ENCODE peak calls at places on chromosomes 16 and 17, in nine cellular contexts. One of them, this sample, is unnamed.

GRCh38 chr16:10931977-10932632 is 10.2 kb downstream of the DEXI start:
- DNase-seq in WERI-Rb-1: no peak
- DNase-seq in PC-3: no peak
- DNase-seq in CD4-positive, alpha-beta T cell: no peak
- DNase-seq in upper lobe of right lung: peak
- DNase-seq in psoas muscle: no peak
- DNase-seq in spleen: no peak
- DNase-seq in neural progenitor cell: no peak
- DNase-seq in uterus: no peak
- DNase-seq in this sample: no peak

GRCh38 chr16:31664683-31665482 is 137.2 kb downstream of the AHSP start:
- DNase-seq in WERI-Rb-1: no peak
- DNase-seq in PC-3: peak
- DNase-seq in CD4-positive, alpha-beta T cell: no peak
- DNase-seq in upper lobe of right lung: no peak
- DNase-seq in psoas muscle: no peak
- DNase-seq in spleen: no peak
- DNase-seq in neural progenitor cell: no peak
- DNase-seq in uterus: no peak
- DNase-seq in this sample: no peak

GRCh38 chr17:28030386-28030785 is 12.1 kb upstream of the NLK start:
- DNase-seq in WERI-Rb-1: no peak
- DNase-seq in PC-3: no peak
- DNase-seq in CD4-positive, alpha-beta T cell: no peak
- DNase-seq in upper lobe of right lung: no peak
- DNase-seq in psoas muscle: no peak
- DNase-seq in spleen: no peak
- DNase-seq in neural progenitor cell: no peak
- DNase-seq in uterus: no peak
- DNase-seq in this sample: no peak

GRCh38 chr16:87561200-87562105 is 40.9 kb upstream of the JPH3 start:
- DNase-seq in WERI-Rb-1: no peak
- DNase-seq in PC-3: no peak
- DNase-seq in CD4-positive, alpha-beta T cell: no peak
- DNase-seq in upper lobe of right lung: no peak
- DNase-seq in psoas muscle: no peak
- DNase-seq in spleen: no peak
- DNase-seq in neural progenitor cell: no peak
- DNase-seq in uterus: no peak
- DNase-seq in this sample: no peak

GRCh38 chr17:19447085-19447583 is 36.1 kb downstream of the RNF112 start:
- DNase-seq in WERI-Rb-1: peak
- DNase-seq in PC-3: peak
- DNase-seq in CD4-positive, alpha-beta T cell: peak
- DNase-seq in upper lobe of right lung: no peak
- DNase-seq in psoas muscle: no peak
- DNase-seq in spleen: no peak
- DNase-seq in neural progenitor cell: peak
- DNase-seq in uterus: peak
- DNase-seq in this sample: peak

GRCh38 chr16:31460582-31461002 is 1.3 kb downstream of the ARMC5 start:
- DNase-seq in WERI-Rb-1: no peak
- DNase-seq in PC-3: peak
- DNase-seq in CD4-positive, alpha-beta T cell: no peak
- DNase-seq in upper lobe of right lung: peak
- DNase-seq in psoas muscle: peak
- DNase-seq in spleen: peak
- DNase-seq in neural progenitor cell: peak
- DNase-seq in uterus: no peak
- DNase-seq in this sample: no peak

GRCh38 chr16:88200896-88201185 is 181.9 kb upstream of the ZNF469 start:
- DNase-seq in WERI-Rb-1: no peak
- DNase-seq in PC-3: no peak
- DNase-seq in CD4-positive, alpha-beta T cell: no peak
- DNase-seq in upper lobe of right lung: peak
- DNase-seq in psoas muscle: no peak
- DNase-seq in spleen: no peak
- DNase-seq in neural progenitor cell: no peak
- DNase-seq in uterus: no peak
- DNase-seq in this sample: no peak

GRCh38 chr17:79837888-79838540 is 1.2 kb downstream of the CBX4 start:
- DNase-seq in WERI-Rb-1: no peak
- DNase-seq in PC-3: no peak
- DNase-seq in CD4-positive, alpha-beta T cell: peak
- DNase-seq in upper lobe of right lung: no peak
- DNase-seq in psoas muscle: no peak
- DNase-seq in spleen: peak
- DNase-seq in neural progenitor cell: peak
- DNase-seq in uterus: no peak
- DNase-seq in this sample: no peak

GRCh38 chr16:69114346-69114975 is 9.0 kb downstream of the HAS3 start:
- DNase-seq in WERI-Rb-1: no peak
- DNase-seq in PC-3: no peak
- DNase-seq in CD4-positive, alpha-beta T cell: no peak
- DNase-seq in upper lobe of right lung: peak
- DNase-seq in psoas muscle: no peak
- DNase-seq in spleen: peak
- DNase-seq in neural progenitor cell: no peak
- DNase-seq in uterus: no peak
- DNase-seq in this sample: no peak

DNA sequence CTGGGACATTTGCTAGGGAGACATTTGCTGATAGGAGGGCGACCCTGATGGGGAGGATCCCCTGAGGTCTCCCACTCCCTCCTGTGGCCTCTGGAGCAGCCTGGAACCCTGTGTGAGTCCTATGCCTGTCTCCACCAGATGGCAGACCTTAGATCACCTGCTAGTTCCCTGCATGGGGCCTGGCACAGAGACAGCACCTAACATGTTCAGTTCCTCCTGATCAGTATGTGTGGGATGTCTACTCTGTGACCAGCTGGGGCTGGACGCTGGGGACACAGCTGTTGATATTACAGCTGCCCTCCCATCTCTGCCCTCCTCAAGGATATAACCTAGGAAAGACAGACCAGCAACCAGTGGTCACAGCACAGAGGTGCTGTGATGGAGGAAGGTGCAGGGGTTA is 1.1 kb upstream of the ADCY7 start:
- DNase-seq in WERI-Rb-1: peak
- DNase-seq in PC-3: peak
- DNase-seq in CD4-positive, alpha-beta T cell: peak
- DNase-seq in upper lobe of right lung: no peak
- DNase-seq in psoas muscle: peak
- DNase-seq in spleen: peak
- DNase-seq in neural progenitor cell: no peak
- DNase-seq in uterus: no peak
- DNase-seq in this sample: no peak
- TF ChIP-seq CTCF in WERI-Rb-1: peak
- TF ChIP-seq CTCF in PC-3: peak
- TF ChIP-seq CTCF in CD4-positive, alpha-beta T cell: peak
- TF ChIP-seq CTCF in upper lobe of right lung: peak
- TF ChIP-seq CTCF in psoas muscle: no peak
- TF ChIP-seq CTCF in spleen: peak
- TF ChIP-seq CTCF in neural progenitor cell: no peak
- TF ChIP-seq CTCF in uterus: no peak
- TF ChIP-seq CTCF in this sample: no peak

GRCh38 chr16:28180660-28181556 is 30.9 kb downstream of the XPO6 start:
- DNase-seq in WERI-Rb-1: no peak
- DNase-seq in PC-3: no peak
- DNase-seq in CD4-positive, alpha-beta T cell: no peak
- DNase-seq in upper lobe of right lung: no peak
- DNase-seq in psoas muscle: no peak
- DNase-seq in spleen: no peak
- DNase-seq in neural progenitor cell: no peak
- DNase-seq in uterus: no peak
- DNase-seq in this sample: no peak
- H3K27ac ChIP-seq in WERI-Rb-1: no peak
- H3K27ac ChIP-seq in PC-3: no peak
- H3K27ac ChIP-seq in CD4-positive, alpha-beta T cell: peak
- H3K27ac ChIP-seq in upper lobe of right lung: peak
- H3K27ac ChIP-seq in psoas muscle: no peak
- H3K27ac ChIP-seq in spleen: peak
- H3K27ac ChIP-seq in neural progenitor cell: no peak
- H3K27ac ChIP-seq in uterus: no peak
- H3K27ac ChIP-seq in this sample: peak

DNA sequence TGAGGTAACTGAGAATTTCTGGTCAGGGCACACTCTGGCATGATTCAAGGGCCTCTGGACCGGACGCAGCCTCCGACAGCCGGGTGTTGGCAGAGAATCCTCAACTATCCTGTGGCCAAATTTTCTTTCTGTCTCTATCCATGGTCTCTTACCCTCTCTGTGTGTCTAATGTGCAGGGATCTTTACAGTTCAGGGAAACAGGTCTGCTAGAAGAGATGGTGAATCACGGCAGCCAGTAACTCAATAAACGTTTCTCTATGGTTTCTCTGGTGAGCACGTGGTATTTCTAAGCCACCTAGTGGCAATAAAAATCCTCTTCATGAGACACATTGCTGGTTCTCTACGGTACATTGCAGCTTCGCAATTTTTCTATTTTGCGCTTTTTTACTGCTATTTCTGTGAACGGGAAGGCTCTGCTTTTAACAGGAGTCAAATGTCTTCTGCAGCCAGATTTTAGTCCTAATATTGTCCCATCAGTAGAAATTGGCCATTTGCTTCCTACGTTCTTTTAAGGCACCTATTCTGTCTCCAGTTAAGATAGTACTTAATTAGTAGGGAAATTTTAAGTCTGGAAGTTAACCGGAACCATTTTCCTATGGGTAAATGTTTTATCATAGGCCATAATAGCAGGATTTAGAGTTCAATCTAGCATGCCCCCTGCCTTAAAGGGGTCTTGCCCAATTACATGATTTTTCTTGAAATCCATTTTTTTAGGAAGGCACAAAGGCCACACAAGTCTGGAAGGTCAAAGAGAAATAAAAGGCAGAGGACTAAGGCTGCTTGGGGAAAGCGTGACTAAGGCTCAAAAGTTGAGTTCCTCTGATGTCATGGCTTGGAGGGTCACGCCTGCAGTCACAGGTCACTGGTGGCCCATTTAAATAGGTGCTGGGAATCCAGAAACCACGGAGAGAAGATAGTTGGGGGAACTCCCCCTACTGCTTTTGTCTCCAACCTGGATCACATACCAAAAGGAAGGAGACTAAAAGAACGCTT is 31.5 kb downstream of the QPRT start:
- DNase-seq in WERI-Rb-1: peak
- DNase-seq in PC-3: peak
- DNase-seq in CD4-positive, alpha-beta T cell: no peak
- DNase-seq in upper lobe of right lung: peak
- DNase-seq in psoas muscle: no peak
- DNase-seq in spleen: peak
- DNase-seq in neural progenitor cell: peak
- DNase-seq in uterus: peak
- DNase-seq in this sample: no peak
- TF ChIP-seq CTCF in WERI-Rb-1: peak
- TF ChIP-seq CTCF in PC-3: peak
- TF ChIP-seq CTCF in CD4-positive, alpha-beta T cell: peak
- TF ChIP-seq CTCF in upper lobe of right lung: peak
- TF ChIP-seq CTCF in psoas muscle: peak
- TF ChIP-seq CTCF in spleen: peak
- TF ChIP-seq CTCF in neural progenitor cell: peak
- TF ChIP-seq CTCF in uterus: peak
- TF ChIP-seq CTCF in this sample: peak

GRCh38 chr16:67546091-67546501 is 16.2 kb upstream of the CTCF start:
- DNase-seq in WERI-Rb-1: no peak
- DNase-seq in PC-3: no peak
- DNase-seq in CD4-positive, alpha-beta T cell: no peak
- DNase-seq in upper lobe of right lung: peak
- DNase-seq in psoas muscle: no peak
- DNase-seq in spleen: peak
- DNase-seq in neural progenitor cell: no peak
- DNase-seq in uterus: no peak
- DNase-seq in this sample: no peak
- H3K27ac ChIP-seq in WERI-Rb-1: no peak
- H3K27ac ChIP-seq in PC-3: no peak
- H3K27ac ChIP-seq in CD4-positive, alpha-beta T cell: peak
- H3K27ac ChIP-seq in upper lobe of right lung: no peak
- H3K27ac ChIP-seq in psoas muscle: peak
- H3K27ac ChIP-seq in spleen: no peak
- H3K27ac ChIP-seq in neural progenitor cell: no peak
- H3K27ac ChIP-seq in uterus: no peak
- H3K27ac ChIP-seq in this sample: no peak

GRCh38 chr16:8797364-8798173 is at the start of the genes PMM2 and TMEM186:
- DNase-seq in WERI-Rb-1: peak
- DNase-seq in PC-3: peak
- DNase-seq in CD4-positive, alpha-beta T cell: peak
- DNase-seq in upper lobe of right lung: peak
- DNase-seq in psoas muscle: peak
- DNase-seq in spleen: peak
- DNase-seq in neural progenitor cell: peak
- DNase-seq in uterus: peak
- DNase-seq in this sample: peak
- TF ChIP-seq CTCF in WERI-Rb-1: no peak
- TF ChIP-seq CTCF in PC-3: no peak
- TF ChIP-seq CTCF in CD4-positive, alpha-beta T cell: no peak
- TF ChIP-seq CTCF in upper lobe of right lung: no peak
- TF ChIP-seq CTCF in psoas muscle: no peak
- TF ChIP-seq CTCF in spleen: peak
- TF ChIP-seq CTCF in neural progenitor cell: no peak
- TF ChIP-seq CTCF in uterus: peak
- TF ChIP-seq CTCF in this sample: no peak

DNA sequence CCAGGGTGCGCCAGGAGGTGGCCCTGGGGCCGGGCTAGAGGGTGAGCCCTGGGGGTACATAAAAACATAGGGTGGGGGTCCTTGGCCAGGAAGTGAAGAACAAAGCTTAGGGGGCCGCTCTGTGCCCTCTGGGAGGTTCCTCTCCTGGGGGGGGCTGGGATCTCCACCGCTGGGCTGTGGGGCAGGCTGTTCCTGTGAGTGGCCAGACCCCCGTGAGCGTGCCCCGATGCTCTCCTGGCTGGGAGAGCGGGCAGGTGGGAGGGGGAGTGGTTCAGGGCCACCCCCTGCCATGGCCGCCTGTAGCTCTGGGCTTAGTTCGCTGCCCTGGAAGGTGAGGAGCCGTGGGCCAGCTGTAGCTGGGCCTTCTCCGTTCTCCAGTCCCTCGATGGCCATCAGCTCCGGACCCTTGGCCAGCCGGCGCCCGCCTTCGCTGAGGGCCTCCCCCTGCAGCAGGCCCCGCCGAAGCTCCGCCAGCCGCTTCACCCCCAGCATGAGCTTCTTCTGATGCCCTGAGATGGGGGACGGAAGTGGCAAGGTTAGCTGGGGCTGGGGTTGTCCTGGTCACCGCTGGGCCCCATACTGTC is 12.5 kb downstream of the CASKIN2 start:
- DNase-seq in WERI-Rb-1: no peak
- DNase-seq in PC-3: no peak
- DNase-seq in CD4-positive, alpha-beta T cell: no peak
- DNase-seq in upper lobe of right lung: no peak
- DNase-seq in psoas muscle: no peak
- DNase-seq in spleen: no peak
- DNase-seq in neural progenitor cell: no peak
- DNase-seq in uterus: no peak
- DNase-seq in this sample: no peak
- H3K27ac ChIP-seq in WERI-Rb-1: no peak
- H3K27ac ChIP-seq in PC-3: no peak
- H3K27ac ChIP-seq in CD4-positive, alpha-beta T cell: no peak
- H3K27ac ChIP-seq in upper lobe of right lung: no peak
- H3K27ac ChIP-seq in psoas muscle: no peak
- H3K27ac ChIP-seq in spleen: no peak
- H3K27ac ChIP-seq in neural progenitor cell: no peak
- H3K27ac ChIP-seq in uterus: no peak
- H3K27ac ChIP-seq in this sample: peak

GRCh38 chr16:49704586-49705155 is 151.2 kb downstream of the ZNF423 start:
- DNase-seq in WERI-Rb-1: peak
- DNase-seq in PC-3: no peak
- DNase-seq in CD4-positive, alpha-beta T cell: no peak
- DNase-seq in upper lobe of right lung: no peak
- DNase-seq in psoas muscle: no peak
- DNase-seq in spleen: no peak
- DNase-seq in neural progenitor cell: peak
- DNase-seq in uterus: no peak
- DNase-seq in this sample: no peak
- TF ChIP-seq CTCF in WERI-Rb-1: peak
- TF ChIP-seq CTCF in PC-3: no peak
- TF ChIP-seq CTCF in CD4-positive, alpha-beta T cell: no peak
- TF ChIP-seq CTCF in upper lobe of right lung: no peak
- TF ChIP-seq CTCF in psoas muscle: no peak
- TF ChIP-seq CTCF in spleen: no peak
- TF ChIP-seq CTCF in neural progenitor cell: peak
- TF ChIP-seq CTCF in uterus: no peak
- TF ChIP-seq CTCF in this sample: no peak

This sample was measured in upper lobe of left lung.